ENCODE peak calls at places on chromosome 6, in nine cellular contexts. One of them, this sample, is unnamed. For H3K9me3, the result is how much of the 10 kb centered on the place peaks cover.

GRCh38 chr6:169857343-169858292 is 106.2 kb downstream of the ERMARD start:
- DNase-seq in CD4-positive, alpha-beta memory T cell: no peak
- DNase-seq in vagina: peak
- DNase-seq in stomach: peak
- DNase-seq in aorta: peak
- DNase-seq in right lobe of liver: no peak
- DNase-seq in mammary epithelial cell: no peak
- DNase-seq in iPS DF 6.9: no peak
- DNase-seq in heart left ventricle: no peak
- DNase-seq in this sample: no peak

GRCh38 chr6:13923527-13924145 is 1.1 kb upstream of the RNF182 start:
- DNase-seq in iPS DF 6.9: no peak
- DNase-seq in mammary epithelial cell: no peak
- DNase-seq in stomach: no peak
- DNase-seq in vagina: no peak
- DNase-seq in CD4-positive, alpha-beta memory T cell: no peak
- DNase-seq in heart left ventricle: no peak
- DNase-seq in aorta: no peak
- DNase-seq in right lobe of liver: no peak
- DNase-seq in this sample: no peak

GRCh38 chr6:63814459-63814858 is 178.9 kb downstream of the PHF3 start:
- DNase-seq in aorta: no peak
- DNase-seq in heart left ventricle: no peak
- DNase-seq in CD4-positive, alpha-beta memory T cell: no peak
- DNase-seq in mammary epithelial cell: no peak
- DNase-seq in iPS DF 6.9: no peak
- DNase-seq in vagina: no peak
- DNase-seq in stomach: no peak
- DNase-seq in right lobe of liver: no peak
- DNase-seq in this sample: no peak

GRCh38 chr6:88360203-88360797 is 194.2 kb upstream of the CNR1 start:
- DNase-seq in vagina: no peak
- DNase-seq in right lobe of liver: no peak
- DNase-seq in CD4-positive, alpha-beta memory T cell: no peak
- DNase-seq in aorta: no peak
- DNase-seq in heart left ventricle: no peak
- DNase-seq in mammary epithelial cell: peak
- DNase-seq in iPS DF 6.9: no peak
- DNase-seq in stomach: no peak
- DNase-seq in this sample: no peak

GRCh38 chr6:28683945-28684538 is 158.4 kb downstream of the GPX5 start:
- DNase-seq in CD4-positive, alpha-beta memory T cell: peak
- DNase-seq in stomach: no peak
- DNase-seq in vagina: no peak
- DNase-seq in right lobe of liver: no peak
- DNase-seq in heart left ventricle: no peak
- DNase-seq in mammary epithelial cell: peak
- DNase-seq in aorta: no peak
- DNase-seq in iPS DF 6.9: no peak
- DNase-seq in this sample: no peak

GRCh38 chr6:11389977-11390376 is 147.6 kb upstream of the TMEM170B start:
- DNase-seq in stomach: no peak
- DNase-seq in aorta: no peak
- DNase-seq in CD4-positive, alpha-beta memory T cell: no peak
- DNase-seq in vagina: no peak
- DNase-seq in iPS DF 6.9: no peak
- DNase-seq in mammary epithelial cell: peak
- DNase-seq in heart left ventricle: peak
- DNase-seq in right lobe of liver: no peak
- DNase-seq in this sample: no peak

GRCh38 chr6:45423901-45424627 is 46.3 kb upstream of the SUPT3H start:
- DNase-seq in heart left ventricle: peak
- DNase-seq in mammary epithelial cell: peak
- DNase-seq in vagina: no peak
- DNase-seq in aorta: peak
- DNase-seq in right lobe of liver: peak
- DNase-seq in iPS DF 6.9: no peak
- DNase-seq in stomach: peak
- DNase-seq in CD4-positive, alpha-beta memory T cell: no peak
- DNase-seq in this sample: no peak

GRCh38 chr6:1604347-1604990 is 5.2 kb upstream of the FOXC1 start:
- DNase-seq in iPS DF 6.9: no peak
- DNase-seq in right lobe of liver: peak
- DNase-seq in aorta: peak
- DNase-seq in stomach: peak
- DNase-seq in CD4-positive, alpha-beta memory T cell: peak
- DNase-seq in vagina: no peak
- DNase-seq in heart left ventricle: peak
- DNase-seq in mammary epithelial cell: peak
- DNase-seq in this sample: peak

GRCh38 chr6:98977606-98978292 is 30.0 kb upstream of the FBXL4 start:
- DNase-seq in iPS DF 6.9: no peak
- DNase-seq in aorta: no peak
- DNase-seq in mammary epithelial cell: no peak
- DNase-seq in heart left ventricle: no peak
- DNase-seq in vagina: no peak
- DNase-seq in stomach: no peak
- DNase-seq in right lobe of liver: no peak
- DNase-seq in CD4-positive, alpha-beta memory T cell: no peak
- DNase-seq in this sample: no peak

GRCh38 chr6:167079853-167080297 is 43.0 kb upstream of the CCR6 start:
- DNase-seq in vagina: no peak
- DNase-seq in heart left ventricle: no peak
- DNase-seq in CD4-positive, alpha-beta memory T cell: peak
- DNase-seq in iPS DF 6.9: no peak
- DNase-seq in right lobe of liver: no peak
- DNase-seq in mammary epithelial cell: no peak
- DNase-seq in stomach: no peak
- DNase-seq in aorta: no peak
- DNase-seq in this sample: peak

GRCh38 chr6:122308074-122308473 is 91.4 kb upstream of the HSF2 start:
- DNase-seq in heart left ventricle: no peak
- DNase-seq in mammary epithelial cell: no peak
- DNase-seq in CD4-positive, alpha-beta memory T cell: no peak
- DNase-seq in right lobe of liver: no peak
- DNase-seq in aorta: no peak
- DNase-seq in stomach: no peak
- DNase-seq in iPS DF 6.9: no peak
- DNase-seq in vagina: no peak
- DNase-seq in this sample: no peak

GRCh38 chr6:159013229-159013628 is 13.2 kb upstream of the RSPH3 start:
- DNase-seq in right lobe of liver: no peak
- DNase-seq in CD4-positive, alpha-beta memory T cell: no peak
- DNase-seq in aorta: no peak
- DNase-seq in mammary epithelial cell: no peak
- DNase-seq in heart left ventricle: no peak
- DNase-seq in stomach: no peak
- DNase-seq in vagina: no peak
- DNase-seq in iPS DF 6.9: no peak
- DNase-seq in this sample: no peak

GRCh38 chr6:148677594-148678476 is 69.0 kb upstream of the UST start:
- DNase-seq in right lobe of liver: no peak
- DNase-seq in heart left ventricle: no peak
- DNase-seq in mammary epithelial cell: no peak
- DNase-seq in iPS DF 6.9: no peak
- DNase-seq in stomach: no peak
- DNase-seq in vagina: no peak
- DNase-seq in CD4-positive, alpha-beta memory T cell: no peak
- DNase-seq in aorta: no peak
- DNase-seq in this sample: no peak

GRCh38 chr6:152267967-152268845 is 369.0 kb downstream of the SYNE1 start:
- DNase-seq in aorta: no peak
- DNase-seq in right lobe of liver: no peak
- DNase-seq in mammary epithelial cell: no peak
- DNase-seq in stomach: no peak
- DNase-seq in iPS DF 6.9: no peak
- DNase-seq in heart left ventricle: no peak
- DNase-seq in CD4-positive, alpha-beta memory T cell: peak
- DNase-seq in vagina: no peak
- DNase-seq in this sample: peak

GRCh38 chr6:126657556-126658129 is 317.7 kb downstream of the CENPW start:
- DNase-seq in CD4-positive, alpha-beta memory T cell: no peak
- DNase-seq in right lobe of liver: no peak
- DNase-seq in heart left ventricle: no peak
- DNase-seq in stomach: no peak
- DNase-seq in mammary epithelial cell: peak
- DNase-seq in aorta: no peak
- DNase-seq in iPS DF 6.9: no peak
- DNase-seq in vagina: no peak
- DNase-seq in this sample: no peak

GRCh38 chr6:158488065-158488464 is 71.8 kb upstream of the TMEM181 start:
- DNase-seq in CD4-positive, alpha-beta memory T cell: no peak
- DNase-seq in iPS DF 6.9: no peak
- DNase-seq in aorta: no peak
- DNase-seq in heart left ventricle: no peak
- DNase-seq in right lobe of liver: no peak
- DNase-seq in vagina: no peak
- DNase-seq in mammary epithelial cell: peak
- DNase-seq in stomach: no peak
- DNase-seq in this sample: no peak

GRCh38 chr6:4676016-4676415 is 100.2 kb upstream of the CDYL start:
- DNase-seq in vagina: no peak
- DNase-seq in aorta: no peak
- DNase-seq in heart left ventricle: no peak
- DNase-seq in right lobe of liver: no peak
- DNase-seq in iPS DF 6.9: no peak
- DNase-seq in stomach: no peak
- DNase-seq in mammary epithelial cell: no peak
- DNase-seq in CD4-positive, alpha-beta memory T cell: no peak
- DNase-seq in this sample: no peak
- H3K4me3 ChIP-seq in vagina: no peak
- H3K4me3 ChIP-seq in aorta: no peak
- H3K4me3 ChIP-seq in heart left ventricle: no peak
- H3K4me3 ChIP-seq in right lobe of liver: no peak
- H3K4me3 ChIP-seq in iPS DF 6.9: no peak
- H3K4me3 ChIP-seq in stomach: no peak
- H3K4me3 ChIP-seq in mammary epithelial cell: no peak
- H3K4me3 ChIP-seq in CD4-positive, alpha-beta memory T cell: no peak
- H3K4me3 ChIP-seq in this sample: no peak

GRCh38 chr6:56172144-56172543 is 75.2 kb downstream of the COL21A1 start:
- DNase-seq in right lobe of liver: no peak
- DNase-seq in vagina: no peak
- DNase-seq in aorta: no peak
- DNase-seq in iPS DF 6.9: no peak
- DNase-seq in mammary epithelial cell: no peak
- DNase-seq in stomach: no peak
- DNase-seq in heart left ventricle: no peak
- DNase-seq in CD4-positive, alpha-beta memory T cell: no peak
- DNase-seq in this sample: no peak
- H3K9me3 ChIP-seq in right lobe of liver: under half
- H3K9me3 ChIP-seq in vagina: under half
- H3K9me3 ChIP-seq in aorta: under half
- H3K9me3 ChIP-seq in iPS DF 6.9: under half
- H3K9me3 ChIP-seq in mammary epithelial cell: under half
- H3K9me3 ChIP-seq in stomach: under half
- H3K9me3 ChIP-seq in heart left ventricle: under half
- H3K9me3 ChIP-seq in CD4-positive, alpha-beta memory T cell: under half
- H3K9me3 ChIP-seq in this sample: under half

DNA sequence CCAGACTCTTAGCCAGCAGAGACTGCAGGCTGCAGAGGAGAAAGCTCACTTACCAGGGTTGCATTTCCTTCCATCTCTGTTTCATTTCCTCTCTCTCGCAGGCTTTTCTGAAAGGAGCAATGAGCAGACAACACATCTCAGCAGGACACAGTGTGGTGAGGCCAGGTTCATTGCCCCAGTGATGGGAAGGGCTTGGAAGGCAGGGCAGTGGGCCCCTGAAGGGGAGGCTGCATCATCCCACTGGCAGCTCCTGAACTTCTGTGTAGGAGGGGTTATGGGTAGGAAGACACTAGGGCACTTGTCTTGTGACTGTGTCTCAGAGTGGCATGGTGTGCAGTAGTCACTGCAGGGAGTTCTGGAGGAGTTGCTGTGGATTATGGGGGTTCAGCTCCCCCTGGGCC is 246.8 kb downstream of the QKI start:
- DNase-seq in stomach: no peak
- DNase-seq in CD4-positive, alpha-beta memory T cell: no peak
- DNase-seq in iPS DF 6.9: no peak
- DNase-seq in aorta: no peak
- DNase-seq in heart left ventricle: no peak
- DNase-seq in mammary epithelial cell: no peak
- DNase-seq in right lobe of liver: no peak
- DNase-seq in vagina: no peak
- DNase-seq in this sample: no peak
- H3K27ac ChIP-seq in stomach: no peak
- H3K27ac ChIP-seq in CD4-positive, alpha-beta memory T cell: no peak
- H3K27ac ChIP-seq in iPS DF 6.9: no peak
- H3K27ac ChIP-seq in aorta: no peak
- H3K27ac ChIP-seq in heart left ventricle: no peak
- H3K27ac ChIP-seq in mammary epithelial cell: no peak
- H3K27ac ChIP-seq in right lobe of liver: no peak
- H3K27ac ChIP-seq in vagina: no peak
- H3K27ac ChIP-seq in this sample: no peak

GRCh38 chr6:107103082-107103481 is 12.2 kb downstream of the BEND3 start:
- DNase-seq in iPS DF 6.9: no peak
- DNase-seq in vagina: no peak
- DNase-seq in mammary epithelial cell: no peak
- DNase-seq in heart left ventricle: no peak
- DNase-seq in aorta: no peak
- DNase-seq in CD4-positive, alpha-beta memory T cell: no peak
- DNase-seq in right lobe of liver: no peak
- DNase-seq in stomach: peak
- DNase-seq in this sample: no peak

GRCh38 chr6:107108201-107108890 is 7.0 kb downstream of the BEND3 start:
- DNase-seq in vagina: no peak
- DNase-seq in right lobe of liver: no peak
- DNase-seq in mammary epithelial cell: no peak
- DNase-seq in stomach: no peak
- DNase-seq in iPS DF 6.9: no peak
- DNase-seq in heart left ventricle: no peak
- DNase-seq in aorta: no peak
- DNase-seq in CD4-positive, alpha-beta memory T cell: no peak
- DNase-seq in this sample: no peak

GRCh38 chr6:107105511-107106116 is 9.7 kb downstream of the BEND3 start:
- DNase-seq in iPS DF 6.9: no peak
- DNase-seq in aorta: no peak
- DNase-seq in mammary epithelial cell: no peak
- DNase-seq in CD4-positive, alpha-beta memory T cell: no peak
- DNase-seq in heart left ventricle: no peak
- DNase-seq in vagina: no peak
- DNase-seq in right lobe of liver: no peak
- DNase-seq in stomach: no peak
- DNase-seq in this sample: no peak

GRCh38 chr6:107107791-107108190 is 7.5 kb downstream of the BEND3 start:
- DNase-seq in stomach: no peak
- DNase-seq in aorta: no peak
- DNase-seq in iPS DF 6.9: no peak
- DNase-seq in vagina: no peak
- DNase-seq in mammary epithelial cell: no peak
- DNase-seq in CD4-positive, alpha-beta memory T cell: no peak
- DNase-seq in heart left ventricle: no peak
- DNase-seq in right lobe of liver: no peak
- DNase-seq in this sample: no peak

DNA sequence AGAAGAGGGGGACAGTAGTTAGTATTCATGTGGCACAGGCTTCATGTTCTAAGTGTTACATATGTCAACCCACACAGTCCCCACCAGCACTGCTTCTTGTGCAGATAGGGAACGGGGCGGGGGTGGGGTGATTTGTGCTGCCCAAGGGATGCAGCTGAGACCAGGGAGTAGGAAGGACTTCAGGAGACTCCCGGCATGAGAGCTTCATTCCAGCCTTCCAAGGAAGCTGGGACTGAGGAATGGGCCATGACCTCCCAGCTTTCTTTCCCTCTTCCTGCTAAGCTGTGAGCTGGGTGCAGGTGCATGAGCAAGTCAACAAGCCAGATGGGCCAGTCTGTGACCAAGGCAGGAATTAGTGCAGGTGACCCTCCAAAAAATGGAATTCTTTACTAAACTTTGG is 9.2 kb downstream of the BEND3 start:
- DNase-seq in heart left ventricle: no peak
- DNase-seq in mammary epithelial cell: no peak
- DNase-seq in iPS DF 6.9: no peak
- DNase-seq in vagina: no peak
- DNase-seq in CD4-positive, alpha-beta memory T cell: no peak
- DNase-seq in stomach: no peak
- DNase-seq in aorta: no peak
- DNase-seq in right lobe of liver: no peak
- DNase-seq in this sample: no peak
- H3K4me3 ChIP-seq in heart left ventricle: no peak
- H3K4me3 ChIP-seq in mammary epithelial cell: no peak
- H3K4me3 ChIP-seq in iPS DF 6.9: no peak
- H3K4me3 ChIP-seq in vagina: no peak
- H3K4me3 ChIP-seq in CD4-positive, alpha-beta memory T cell: no peak
- H3K4me3 ChIP-seq in stomach: no peak
- H3K4me3 ChIP-seq in aorta: no peak
- H3K4me3 ChIP-seq in right lobe of liver: no peak
- H3K4me3 ChIP-seq in this sample: no peak

This sample was measured in effector memory CD4-positive, alpha-beta T cell.